ENCODE peak calls at places on chromosome 13, in ten cellular contexts. One of them, this sample, is unnamed.
A peak's percentile ranks its signal among the peaks of the same experiment; 100 is the strongest.

GRCh38 chr13:42247883-42248282 is 24.1 kb upstream of the AKAP11 start:
- DNase-seq in ovary: no peak
- DNase-seq in esophagus squamous epithelium: no peak
- DNase-seq in spleen: no peak
- DNase-seq in prostate gland: no peak
- DNase-seq in A549: no peak
- DNase-seq in upper lobe of left lung: no peak
- DNase-seq in endothelial cell of umbilical vein: no peak
- DNase-seq in tibial nerve: no peak
- DNase-seq in sigmoid colon: no peak
- DNase-seq in this sample: no peak

GRCh38 chr13:95704510-95704909 is 27.6 kb downstream of the DNAJC3 start:
- DNase-seq in ovary: no peak
- DNase-seq in esophagus squamous epithelium: no peak
- DNase-seq in spleen: no peak
- DNase-seq in prostate gland: no peak
- DNase-seq in A549: peak; percentile 13
- DNase-seq in upper lobe of left lung: no peak
- DNase-seq in endothelial cell of umbilical vein: no peak
- DNase-seq in tibial nerve: no peak
- DNase-seq in sigmoid colon: no peak
- DNase-seq in this sample: no peak

GRCh38 chr13:75481176-75482069 is 546 bp downstream of the TBC1D4 start:
- DNase-seq in ovary: peak; percentile 44
- DNase-seq in esophagus squamous epithelium: no peak
- DNase-seq in spleen: peak; percentile 87
- DNase-seq in prostate gland: peak; percentile 21
- DNase-seq in A549: peak; percentile 8
- DNase-seq in upper lobe of left lung: peak; percentile 90
- DNase-seq in endothelial cell of umbilical vein: peak; percentile 52
- DNase-seq in tibial nerve: no peak
- DNase-seq in sigmoid colon: peak; percentile 69
- DNase-seq in this sample: peak; percentile 34

GRCh38 chr13:45162821-45163220 is 38.0 kb downstream of the KCTD4 start:
- DNase-seq in ovary: no peak
- DNase-seq in esophagus squamous epithelium: no peak
- DNase-seq in spleen: no peak
- DNase-seq in prostate gland: no peak
- DNase-seq in A549: peak; percentile 54
- DNase-seq in upper lobe of left lung: no peak
- DNase-seq in endothelial cell of umbilical vein: peak; percentile 78
- DNase-seq in tibial nerve: no peak
- DNase-seq in sigmoid colon: no peak
- DNase-seq in this sample: no peak

GRCh38 chr13:30154531-30154930 is 152.8 kb downstream of the KATNAL1 start:
- DNase-seq in ovary: no peak
- DNase-seq in esophagus squamous epithelium: no peak
- DNase-seq in spleen: peak; percentile 69
- DNase-seq in prostate gland: no peak
- DNase-seq in A549: no peak
- DNase-seq in upper lobe of left lung: peak; percentile 77
- DNase-seq in endothelial cell of umbilical vein: no peak
- DNase-seq in tibial nerve: no peak
- DNase-seq in sigmoid colon: peak; percentile 42
- DNase-seq in this sample: no peak

GRCh38 chr13:23922005-23922932 is 25.0 kb upstream of the C1QTNF9B start:
- DNase-seq in ovary: no peak
- DNase-seq in esophagus squamous epithelium: no peak
- DNase-seq in spleen: no peak
- DNase-seq in prostate gland: no peak
- DNase-seq in A549: no peak
- DNase-seq in upper lobe of left lung: no peak
- DNase-seq in endothelial cell of umbilical vein: peak; percentile 53
- DNase-seq in tibial nerve: no peak
- DNase-seq in sigmoid colon: no peak
- DNase-seq in this sample: no peak

GRCh38 chr13:112392719-112393118 is 16.6 kb downstream of the SPACA7 start:
- DNase-seq in ovary: no peak
- DNase-seq in esophagus squamous epithelium: no peak
- DNase-seq in spleen: no peak
- DNase-seq in prostate gland: no peak
- DNase-seq in A549: no peak
- DNase-seq in upper lobe of left lung: no peak
- DNase-seq in endothelial cell of umbilical vein: no peak
- DNase-seq in tibial nerve: no peak
- DNase-seq in sigmoid colon: no peak
- DNase-seq in this sample: no peak

GRCh38 chr13:105193026-105193425 is 1342.4 kb downstream of the EFNB2 start:
- DNase-seq in ovary: no peak
- DNase-seq in esophagus squamous epithelium: no peak
- DNase-seq in spleen: no peak
- DNase-seq in prostate gland: no peak
- DNase-seq in A549: no peak
- DNase-seq in upper lobe of left lung: no peak
- DNase-seq in endothelial cell of umbilical vein: no peak
- DNase-seq in tibial nerve: no peak
- DNase-seq in sigmoid colon: no peak
- DNase-seq in this sample: no peak

GRCh38 chr13:95604534-95604915 is 40.0 kb downstream of the DZIP1 start:
- DNase-seq in ovary: no peak
- DNase-seq in esophagus squamous epithelium: no peak
- DNase-seq in spleen: no peak
- DNase-seq in prostate gland: no peak
- DNase-seq in A549: no peak
- DNase-seq in upper lobe of left lung: no peak
- DNase-seq in endothelial cell of umbilical vein: no peak
- DNase-seq in tibial nerve: no peak
- DNase-seq in sigmoid colon: no peak
- DNase-seq in this sample: no peak

GRCh38 chr13:61410669-61411297 is 4.9 kb downstream of the PCDH20 start:
- DNase-seq in ovary: no peak
- DNase-seq in esophagus squamous epithelium: no peak
- DNase-seq in spleen: no peak
- DNase-seq in prostate gland: no peak
- DNase-seq in A549: no peak
- DNase-seq in upper lobe of left lung: no peak
- DNase-seq in endothelial cell of umbilical vein: peak; percentile 24
- DNase-seq in tibial nerve: no peak
- DNase-seq in sigmoid colon: no peak
- DNase-seq in this sample: no peak

GRCh38 chr13:72651196-72651595 is 76.2 kb downstream of the MZT1 start:
- DNase-seq in ovary: no peak
- DNase-seq in esophagus squamous epithelium: no peak
- DNase-seq in spleen: no peak
- DNase-seq in prostate gland: no peak
- DNase-seq in A549: no peak
- DNase-seq in upper lobe of left lung: no peak
- DNase-seq in endothelial cell of umbilical vein: no peak
- DNase-seq in tibial nerve: no peak
- DNase-seq in sigmoid colon: no peak
- DNase-seq in this sample: peak; percentile 18

GRCh38 chr13:51370116-51370515 is 30.6 kb downstream of the SERPINE3 start:
- DNase-seq in ovary: no peak
- DNase-seq in esophagus squamous epithelium: no peak
- DNase-seq in spleen: no peak
- DNase-seq in prostate gland: no peak
- DNase-seq in A549: no peak
- DNase-seq in upper lobe of left lung: no peak
- DNase-seq in endothelial cell of umbilical vein: no peak
- DNase-seq in tibial nerve: no peak
- DNase-seq in sigmoid colon: no peak
- DNase-seq in this sample: no peak

GRCh38 chr13:89571676-89572075 is 1775.8 kb upstream of the MIR17HG start:
- DNase-seq in ovary: no peak
- DNase-seq in esophagus squamous epithelium: no peak
- DNase-seq in spleen: no peak
- DNase-seq in prostate gland: no peak
- DNase-seq in A549: no peak
- DNase-seq in upper lobe of left lung: no peak
- DNase-seq in endothelial cell of umbilical vein: no peak
- DNase-seq in tibial nerve: no peak
- DNase-seq in sigmoid colon: no peak
- DNase-seq in this sample: no peak

GRCh38 chr13:78659450-78660110 is 625 bp upstream of the OBI1 start:
- DNase-seq in ovary: no peak
- DNase-seq in esophagus squamous epithelium: no peak
- DNase-seq in spleen: no peak
- DNase-seq in prostate gland: no peak
- DNase-seq in A549: peak; percentile 1
- DNase-seq in upper lobe of left lung: no peak
- DNase-seq in endothelial cell of umbilical vein: peak; percentile 39
- DNase-seq in tibial nerve: no peak
- DNase-seq in sigmoid colon: no peak
- DNase-seq in this sample: no peak

GRCh38 chr13:76538004-76538403 is 348.2 kb downstream of the KCTD12 start:
- DNase-seq in ovary: no peak
- DNase-seq in esophagus squamous epithelium: no peak
- DNase-seq in spleen: no peak
- DNase-seq in prostate gland: no peak
- DNase-seq in A549: no peak
- DNase-seq in upper lobe of left lung: no peak
- DNase-seq in endothelial cell of umbilical vein: no peak
- DNase-seq in tibial nerve: no peak
- DNase-seq in sigmoid colon: no peak
- DNase-seq in this sample: no peak

GRCh38 chr13:102870677-102871415 is 25.0 kb downstream of the ERCC5 start:
- DNase-seq in ovary: peak; percentile 18
- DNase-seq in esophagus squamous epithelium: no peak
- DNase-seq in spleen: peak; percentile 83
- DNase-seq in prostate gland: peak; percentile 35
- DNase-seq in A549: peak; percentile 36
- DNase-seq in upper lobe of left lung: peak; percentile 42
- DNase-seq in endothelial cell of umbilical vein: peak; percentile 55
- DNase-seq in tibial nerve: no peak
- DNase-seq in sigmoid colon: no peak
- DNase-seq in this sample: peak; percentile 70

GRCh38 chr13:102872531-102872930 is 26.7 kb downstream of the ERCC5 start:
- DNase-seq in ovary: no peak
- DNase-seq in esophagus squamous epithelium: no peak
- DNase-seq in spleen: no peak
- DNase-seq in prostate gland: no peak
- DNase-seq in A549: no peak
- DNase-seq in upper lobe of left lung: no peak
- DNase-seq in endothelial cell of umbilical vein: no peak
- DNase-seq in tibial nerve: no peak
- DNase-seq in sigmoid colon: no peak
- DNase-seq in this sample: no peak

GRCh38 chr13:102869948-102870676 is 24.3 kb downstream of the ERCC5 start:
- DNase-seq in ovary: no peak
- DNase-seq in esophagus squamous epithelium: no peak
- DNase-seq in spleen: no peak
- DNase-seq in prostate gland: no peak
- DNase-seq in A549: no peak
- DNase-seq in upper lobe of left lung: no peak
- DNase-seq in endothelial cell of umbilical vein: no peak
- DNase-seq in tibial nerve: no peak
- DNase-seq in sigmoid colon: no peak
- DNase-seq in this sample: no peak

GRCh38 chr13:102872131-102872530 is 26.3 kb downstream of the ERCC5 start:
- DNase-seq in ovary: no peak
- DNase-seq in esophagus squamous epithelium: no peak
- DNase-seq in spleen: no peak
- DNase-seq in prostate gland: no peak
- DNase-seq in A549: no peak
- DNase-seq in upper lobe of left lung: no peak
- DNase-seq in endothelial cell of umbilical vein: no peak
- DNase-seq in tibial nerve: no peak
- DNase-seq in sigmoid colon: no peak
- DNase-seq in this sample: no peak

GRCh38 chr13:102868366-102868936 is 22.6 kb downstream of the ERCC5 start:
- DNase-seq in ovary: no peak
- DNase-seq in esophagus squamous epithelium: no peak
- DNase-seq in spleen: no peak
- DNase-seq in prostate gland: no peak
- DNase-seq in A549: no peak
- DNase-seq in upper lobe of left lung: no peak
- DNase-seq in endothelial cell of umbilical vein: no peak
- DNase-seq in tibial nerve: no peak
- DNase-seq in sigmoid colon: no peak
- DNase-seq in this sample: no peak
- H3K4me1 ChIP-seq in ovary: peaks cover 2% of the 10 kb centered on the region
- H3K4me1 ChIP-seq in esophagus squamous epithelium: peaks cover 26% of the 10 kb centered on the region
- H3K4me1 ChIP-seq in spleen: peaks cover 19% of the 10 kb centered on the region
- H3K4me1 ChIP-seq in prostate gland: no peaks in the 10 kb centered on the region
- H3K4me1 ChIP-seq in A549: no peaks in the 10 kb centered on the region
- H3K4me1 ChIP-seq in upper lobe of left lung: peaks cover 6% of the 10 kb centered on the region
- H3K4me1 ChIP-seq in endothelial cell of umbilical vein: peaks cover 6% of the 10 kb centered on the region
- H3K4me1 ChIP-seq in tibial nerve: no peaks in the 10 kb centered on the region
- H3K4me1 ChIP-seq in sigmoid colon: peaks cover 7% of the 10 kb centered on the region
- H3K4me1 ChIP-seq in this sample: no peaks in the 10 kb centered on the region

GRCh38 chr13:114279770-114280169 is 1.6 kb upstream of the UPF3A start:
- DNase-seq in ovary: no peak
- DNase-seq in esophagus squamous epithelium: no peak
- DNase-seq in spleen: peak; percentile 56
- DNase-seq in prostate gland: no peak
- DNase-seq in A549: no peak
- DNase-seq in upper lobe of left lung: no peak
- DNase-seq in endothelial cell of umbilical vein: no peak
- DNase-seq in tibial nerve: no peak
- DNase-seq in sigmoid colon: no peak
- DNase-seq in this sample: no peak
- H3K4me3 ChIP-seq in ovary: no peak overlapping the region
- H3K4me3 ChIP-seq in esophagus squamous epithelium: no peak overlapping the region
- H3K4me3 ChIP-seq in spleen: no peak overlapping the region
- H3K4me3 ChIP-seq in prostate gland: no peak overlapping the region
- H3K4me3 ChIP-seq in A549: no peak overlapping the region
- H3K4me3 ChIP-seq in upper lobe of left lung: no peak overlapping the region
- H3K4me3 ChIP-seq in endothelial cell of umbilical vein: no peak overlapping the region
- H3K4me3 ChIP-seq in tibial nerve: no peak overlapping the region
- H3K4me3 ChIP-seq in sigmoid colon: no peak overlapping the region
- H3K4me3 ChIP-seq in this sample: no peak overlapping the region

GRCh38 chr13:40063743-40064142 is 408.3 kb downstream of the COG6 start:
- DNase-seq in ovary: no peak
- DNase-seq in esophagus squamous epithelium: no peak
- DNase-seq in spleen: no peak
- DNase-seq in prostate gland: no peak
- DNase-seq in A549: no peak
- DNase-seq in upper lobe of left lung: no peak
- DNase-seq in endothelial cell of umbilical vein: no peak
- DNase-seq in tibial nerve: no peak
- DNase-seq in sigmoid colon: no peak
- DNase-seq in this sample: no peak
- TF ChIP-seq POLR2A in ovary: no peak
- TF ChIP-seq POLR2A in esophagus squamous epithelium: no peak
- TF ChIP-seq POLR2A in spleen: no peak
- TF ChIP-seq POLR2A in prostate gland: no peak
- TF ChIP-seq POLR2A in A549: no peak
- TF ChIP-seq POLR2A in upper lobe of left lung: no peak
- TF ChIP-seq POLR2A in endothelial cell of umbilical vein: no peak
- TF ChIP-seq POLR2A in tibial nerve: no peak
- TF ChIP-seq POLR2A in sigmoid colon: no peak
- TF ChIP-seq POLR2A in this sample: no peak

DNA sequence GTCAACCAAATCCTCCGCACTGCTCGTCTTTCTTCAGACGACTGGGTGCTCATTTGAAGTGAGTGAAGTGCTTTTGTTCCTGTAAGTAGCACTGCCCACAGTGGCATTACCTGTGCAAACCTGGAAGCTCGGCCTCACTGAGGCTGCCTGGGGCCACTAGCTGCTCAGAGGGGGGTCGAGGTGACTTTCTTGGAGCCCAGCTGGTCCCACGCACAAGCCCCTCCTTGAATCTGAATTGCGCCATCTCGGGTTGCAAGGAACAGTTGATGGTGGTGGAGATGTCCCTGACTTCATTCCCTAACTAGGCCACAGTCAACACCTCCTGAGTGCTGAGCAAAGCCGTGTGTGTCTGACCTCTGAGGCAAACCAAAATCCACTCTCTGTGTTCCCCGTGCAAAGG is 79.3 kb upstream of the GPR183 start:
- DNase-seq in ovary: no peak
- DNase-seq in esophagus squamous epithelium: no peak
- DNase-seq in spleen: no peak
- DNase-seq in prostate gland: no peak
- DNase-seq in A549: no peak
- DNase-seq in upper lobe of left lung: no peak
- DNase-seq in endothelial cell of umbilical vein: no peak
- DNase-seq in tibial nerve: no peak
- DNase-seq in sigmoid colon: no peak
- DNase-seq in this sample: no peak
- H3K4me1 ChIP-seq in ovary: peaks cover 2% of the 10 kb centered on the region
- H3K4me1 ChIP-seq in esophagus squamous epithelium: peaks cover 23% of the 10 kb centered on the region
- H3K4me1 ChIP-seq in spleen: peaks cover 56% of the 10 kb centered on the region
- H3K4me1 ChIP-seq in prostate gland: no peaks in the 10 kb centered on the region
- H3K4me1 ChIP-seq in A549: no peaks in the 10 kb centered on the region
- H3K4me1 ChIP-seq in upper lobe of left lung: no peaks in the 10 kb centered on the region
- H3K4me1 ChIP-seq in endothelial cell of umbilical vein: no peaks in the 10 kb centered on the region
- H3K4me1 ChIP-seq in tibial nerve: peaks cover 11% of the 10 kb centered on the region
- H3K4me1 ChIP-seq in sigmoid colon: no peaks in the 10 kb centered on the region
- H3K4me1 ChIP-seq in this sample: peaks cover 28% of the 10 kb centered on the region